ENCODE peak calls at places on chromosomes 1 and 21, in four cellular contexts. One of them, this sample, is unnamed.

GRCh38 chr1:246218686-246219085 is 288.4 kb downstream of the SMYD3 start:
- DNase-seq in AG04450: no peak
- DNase-seq in MV-4-11: no peak
- DNase-seq in sigmoid colon: no peak
- DNase-seq in this sample: no peak

GRCh38 chr1:173917149-173917548 is at the start of gene SERPINC1:
- DNase-seq in AG04450: no peak
- DNase-seq in MV-4-11: no peak
- DNase-seq in sigmoid colon: no peak
- DNase-seq in this sample: no peak

GRCh38 chr1:201028473-201028889 is 5.0 kb upstream of the KIF21B start:
- DNase-seq in AG04450: no peak
- DNase-seq in MV-4-11: peak
- DNase-seq in sigmoid colon: no peak
- DNase-seq in this sample: peak

GRCh38 chr21:16199539-16199938 is 469.8 kb downstream of the USP25 start:
- DNase-seq in AG04450: no peak
- DNase-seq in MV-4-11: no peak
- DNase-seq in sigmoid colon: no peak
- DNase-seq in this sample: no peak

GRCh38 chr1:10682449-10683365 is 113.7 kb downstream of the CASZ1 start:
- DNase-seq in AG04450: no peak
- DNase-seq in MV-4-11: no peak
- DNase-seq in sigmoid colon: no peak
- DNase-seq in this sample: no peak

GRCh38 chr1:19032413-19032695 is 75.9 kb upstream of the IFFO2 start:
- DNase-seq in AG04450: no peak
- DNase-seq in MV-4-11: no peak
- DNase-seq in sigmoid colon: no peak
- DNase-seq in this sample: no peak

GRCh38 chr1:246784621-246785535 is 60.7 kb downstream of the SCCPDH start:
- DNase-seq in AG04450: peak
- DNase-seq in MV-4-11: peak
- DNase-seq in sigmoid colon: no peak
- DNase-seq in this sample: no peak

GRCh38 chr21:36422279-36423098 is 37.3 kb downstream of the CHAF1B start:
- DNase-seq in AG04450: peak
- DNase-seq in MV-4-11: peak
- DNase-seq in sigmoid colon: no peak
- DNase-seq in this sample: peak

GRCh38 chr1:24920155-24920925 is 9.7 kb downstream of the RUNX3 start:
- DNase-seq in AG04450: no peak
- DNase-seq in MV-4-11: no peak
- DNase-seq in sigmoid colon: peak
- DNase-seq in this sample: no peak

GRCh38 chr1:179089827-179090482 is 8.1 kb downstream of the TOR3A start:
- DNase-seq in AG04450: no peak
- DNase-seq in MV-4-11: no peak
- DNase-seq in sigmoid colon: no peak
- DNase-seq in this sample: no peak

GRCh38 chr1:7561331-7561921 is 209.7 kb upstream of the VAMP3 start:
- DNase-seq in AG04450: no peak
- DNase-seq in MV-4-11: no peak
- DNase-seq in sigmoid colon: no peak
- DNase-seq in this sample: peak

GRCh38 chr1:15938628-15939161 is 37.2 kb downstream of the ZBTB17 start:
- DNase-seq in AG04450: no peak
- DNase-seq in MV-4-11: no peak
- DNase-seq in sigmoid colon: no peak
- DNase-seq in this sample: no peak

This sample was measured in mucosa of descending colon.